ENCODE peak calls at places on chromosomes 5 and 9, in ten cellular contexts. W is fibroblast of the aortic adventitia; X is naive thymus-derived CD8-positive, alpha-beta T cell; V is GM20000; J is GM12891; I is stimulated activated naive CD8-positive, alpha-beta T cell treated with anti-CD3 and anti-CD28 coated beads, Interleukin-15, Interleukin-2, amounts not matched to agents 100 U/mL and 50 U/mL, for 24 hours; O is activated naive CD8-positive, alpha-beta T cell treated with anti-CD3 and anti-CD28 coated beads, Interleukin-2, amount 50 U/mL, for 16 hours; E is PC-3; F is adipocyte; N is upper lobe of right lung. G is an unnamed sample.

GRCh38 chr5:174448662-174449061 is 275.7 kb upstream of the MSX2 start:
- DNase-seq in E (no peak), N (no peak), O (no peak), W (no peak), X (no peak), I (no peak), V (no peak), J (no peak), F (no peak), G (no peak)

GRCh38 chr9:136984464-136985026 is 1.8 kb downstream of the LCNL1 start:
- DNase-seq in F (no peak), V (no peak), W (no peak), E (no peak), J (no peak), O (no peak), N (no peak), X (no peak), I (no peak), G (no peak)

GRCh38 chr5:135824541-135825041 is 9.9 kb upstream of the SLC25A48 start:
- DNase-seq in V (no peak), I (no peak), X (no peak), W (no peak), J (no peak), E (no peak), O (no peak), N (no peak), F (no peak), G (no peak)

GRCh38 chr9:18786196-18786595 is 246.8 kb downstream of the SAXO1 start:
- DNase-seq in F (no peak), I (no peak), O (no peak), N (no peak), E (no peak), W (no peak), J (no peak), X (no peak), V (no peak), G (no peak)

GRCh38 chr5:142000709-142001484 is 11.9 kb downstream of the GNPDA1 start:
- DNase-seq in F (peak; percentile 13), J (no peak), W (peak; percentile 18), X (no peak), I (no peak), N (no peak), V (no peak), E (peak; percentile 32), O (no peak), G (no peak)

GRCh38 chr9:36074870-36075532 is 38.3 kb downstream of the RECK start:
- DNase-seq in J (no peak), N (peak; percentile 68), F (peak; percentile 93), V (no peak), W (peak; percentile 97), O (no peak), I (no peak), E (no peak), X (no peak), G (no peak)

GRCh38 chr9:131361202-131361833 is 32.6 kb upstream of the PRRC2B start:
- DNase-seq in J (no peak), F (no peak), E (no peak), W (peak; percentile 16), V (no peak), O (peak; percentile 28), N (no peak), I (peak; percentile 72), X (peak; percentile 81), G (peak; percentile 50)

GRCh38 chr5:92403308-92403707 is 1020.2 kb upstream of the ARRDC3 start:
- DNase-seq in I (no peak), X (no peak), J (no peak), O (no peak), N (no peak), V (no peak), F (no peak), E (no peak), W (no peak), G (no peak)

GRCh38 chr5:164504141-164504772 is 998.8 kb downstream of the MAT2B start:
- DNase-seq in J (peak; percentile 1), F (peak; percentile 83), E (peak; percentile 68), O (no peak), W (peak; percentile 88), N (no peak), I (peak; percentile 8), V (peak; percentile 22), X (no peak), G (peak; percentile 37)

GRCh38 chr9:134216449-134216951 is 52.1 kb upstream of the RNU6ATAC start:
- DNase-seq in V (no peak), E (no peak), X (peak; percentile 35), F (no peak), W (no peak), J (no peak), I (no peak), O (no peak), N (peak; percentile 55), G (no peak)

GRCh38 chr5:54547711-54548250 is 30.2 kb downstream of the SNX18 start:
- DNase-seq in E (peak; percentile 65), F (peak; percentile 76), J (no peak), V (no peak), X (no peak), N (no peak), O (no peak), I (no peak), W (peak; percentile 87), G (no peak)

GRCh38 chr5:43140286-43140685 is 19.6 kb downstream of the ZNF131 start:
- DNase-seq in J (no peak), N (no peak), V (no peak), F (no peak), I (no peak), E (no peak), W (peak; percentile 69), X (no peak), O (no peak), G (no peak)

GRCh38 chr9:121529237-121529987 is 29.8 kb upstream of the GGTA1 start:
- DNase-seq in N (peak; percentile 77), V (no peak), J (no peak), E (peak; percentile 67), F (peak; percentile 90), W (peak; percentile 99), O (no peak), I (no peak), X (no peak), G (no peak)

GRCh38 chr9:136532799-136533774 is 12.8 kb downstream of the NOTCH1 start:
- DNase-seq in N (no peak), F (no peak), X (peak; percentile 80), W (no peak), E (no peak), I (peak; percentile 85), O (peak; percentile 49), J (peak; percentile 76), V (peak; percentile 71), G (peak; percentile 90)

GRCh38 chr5:82174128-82174918 is 103.8 kb downstream of the RPS23 start:
- DNase-seq in O (peak; percentile 22), N (peak; percentile 75), E (peak; percentile 79), J (no peak), V (peak; percentile 74), W (peak; percentile 76), X (peak; percentile 75), I (peak; percentile 77), F (peak; percentile 61), G (peak; percentile 80)

GRCh38 chr5:32254987-32255900 is 57.5 kb downstream of the MTMR12 start:
- DNase-seq in I (no peak), O (no peak), X (no peak), J (no peak), W (peak; percentile 80), N (no peak), V (no peak), E (no peak), F (peak; percentile 44), G (no peak)

GRCh38 chr9:107706706-107707105 is 217.1 kb upstream of the KLF4 start:
- DNase-seq in W (no peak), N (no peak), E (no peak), I (no peak), J (no peak), F (no peak), V (no peak), O (no peak), X (no peak), G (no peak)

G was measured in activated CD8-positive, alpha-beta T cell treated with anti-CD3 and anti-CD28 coated beads, Interleukin-2, amount 10 ng/mL, durations not matched to agents 7 days and 5 days.